ENCODE peak calls at places on chromosomes 6 and 20, in four cellular contexts. U is HCT116, V is testis, X is stomach. E is an unnamed sample.

GRCh38 chr20:54172856-54173652 is 732 bp downstream of the CYP24A1 start:
- DNase-seq in X (no peak), U (no peak), V (no peak), E (no peak)

GRCh38 chr6:12148841-12149240 is 136.7 kb downstream of the HIVEP1 start:
- DNase-seq in X (no peak), V (no peak), U (no peak), E (no peak)

GRCh38 chr20:26207237-26207966 is 510.7 kb upstream of the ZNF337 start:
- DNase-seq in V (no peak), U (no peak), X (no peak), E (no peak)

GRCh38 chr6:108029226-108029921 is 45.2 kb downstream of the OSTM1 start:
- DNase-seq in X (no peak), V (no peak), U (no peak), E (no peak)

GRCh38 chr20:63750807-63751470 is 11.4 kb downstream of the SLC2A4RG start:
- DNase-seq in X (no peak), V (no peak), U (no peak), E (no peak)

GRCh38 chr6:132969188-132969587 is 154.8 kb downstream of the RPS12 start:
- DNase-seq in X (no peak), U (no peak), V (no peak), E (no peak)

GRCh38 chr20:63223121-63223825 is 7.3 kb upstream of the YTHDF1 start:
- DNase-seq in V (peak; percentile 56), U (no peak), X (peak; percentile 47), E (peak; percentile 56)

GRCh38 chr6:7910654-7911344 is at the start of gene TXNDC5:
- DNase-seq in X (peak; percentile 84), V (peak; percentile 81), U (no peak), E (peak; percentile 81)

GRCh38 chr6:7671581-7671980 is 54.3 kb upstream of the BMP6 start:
- DNase-seq in U (no peak), X (no peak), V (no peak), E (no peak)

GRCh38 chr6:119566546-119567263 is 217.1 kb upstream of the MAN1A1 start:
- DNase-seq in X (no peak), V (peak; percentile 28), U (no peak), E (no peak)
- TF ChIP-seq POLR2A in X (no peak), V (no peak), U (no peak), E (no peak)

DNA sequence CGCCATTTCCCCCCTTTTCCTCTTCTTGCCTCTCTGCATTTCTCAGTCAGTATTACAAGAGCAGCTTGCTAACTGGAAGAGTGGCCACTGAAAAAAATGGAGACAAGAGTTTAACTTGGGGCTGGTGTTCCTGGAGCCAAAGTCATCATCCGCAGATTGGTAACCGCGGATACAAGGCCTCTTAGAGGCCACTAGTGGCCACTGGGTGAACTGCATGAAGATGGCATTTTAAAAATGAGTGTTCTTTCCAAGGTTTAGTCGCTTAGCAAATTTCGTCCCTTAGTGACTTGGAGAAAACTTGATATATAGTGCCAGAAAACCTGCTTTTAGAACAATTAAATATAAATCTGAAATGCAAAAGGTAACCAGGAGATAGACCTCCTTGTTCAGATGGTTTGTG is 4.8 kb downstream of the F13A1 start:
- DNase-seq in X (peak; percentile 41), V (peak; percentile 58), U (peak; percentile 52), E (peak; percentile 58)
- TF ChIP-seq CTCF in X (peak; percentile 78), V (no peak), U (peak; percentile 81), E (peak; percentile 71)

GRCh38 chr6:4778086-4778485 is 1.9 kb downstream of the CDYL start:
- DNase-seq in U (no peak), V (no peak), X (no peak), E (no peak)
- H3K4me3 ChIP-seq in U (peak overlapping the region; percentile 73), V (no peak overlapping the region), X (no peak overlapping the region), E (no peak overlapping the region)

DNA sequence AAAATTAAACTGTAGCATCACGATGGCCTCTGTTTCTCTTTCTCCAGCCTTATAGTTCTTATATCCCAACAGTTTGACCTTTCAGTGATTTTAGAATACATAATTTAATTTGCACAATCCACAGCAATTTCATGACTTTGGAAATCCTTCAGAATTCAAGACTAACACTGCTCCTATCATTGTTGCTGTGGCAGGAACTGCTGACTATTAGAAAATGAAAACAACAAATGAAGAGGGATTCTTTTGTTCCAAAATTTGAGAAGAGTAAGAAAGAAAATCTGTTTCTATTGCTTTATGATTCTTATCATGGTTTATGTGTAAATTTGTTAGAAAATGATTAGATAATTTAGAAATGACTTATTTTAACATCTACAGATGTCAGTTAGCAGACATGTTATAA is 604.0 kb upstream of the ADGRB3 start:
- DNase-seq in V (no peak), X (no peak), U (no peak), E (no peak)
- TF ChIP-seq POLR2A in V (no peak), X (no peak), U (no peak), E (no peak)

GRCh38 chr6:3888153-3888957 is 39.2 kb downstream of the FAM50B start:
- DNase-seq in V (no peak), X (peak; percentile 59), U (no peak), E (no peak)

GRCh38 chr6:3887150-3887700 is 38.1 kb downstream of the FAM50B start:
- DNase-seq in V (peak; percentile 41), X (no peak), U (no peak), E (no peak)

GRCh38 chr6:3884007-3884745 is 35.0 kb downstream of the FAM50B start:
- DNase-seq in V (no peak), X (no peak), U (no peak), E (peak; percentile 40)

GRCh38 chr6:3882865-3883264 is 33.7 kb downstream of the FAM50B start:
- DNase-seq in V (no peak), U (no peak), X (no peak), E (no peak)

DNA sequence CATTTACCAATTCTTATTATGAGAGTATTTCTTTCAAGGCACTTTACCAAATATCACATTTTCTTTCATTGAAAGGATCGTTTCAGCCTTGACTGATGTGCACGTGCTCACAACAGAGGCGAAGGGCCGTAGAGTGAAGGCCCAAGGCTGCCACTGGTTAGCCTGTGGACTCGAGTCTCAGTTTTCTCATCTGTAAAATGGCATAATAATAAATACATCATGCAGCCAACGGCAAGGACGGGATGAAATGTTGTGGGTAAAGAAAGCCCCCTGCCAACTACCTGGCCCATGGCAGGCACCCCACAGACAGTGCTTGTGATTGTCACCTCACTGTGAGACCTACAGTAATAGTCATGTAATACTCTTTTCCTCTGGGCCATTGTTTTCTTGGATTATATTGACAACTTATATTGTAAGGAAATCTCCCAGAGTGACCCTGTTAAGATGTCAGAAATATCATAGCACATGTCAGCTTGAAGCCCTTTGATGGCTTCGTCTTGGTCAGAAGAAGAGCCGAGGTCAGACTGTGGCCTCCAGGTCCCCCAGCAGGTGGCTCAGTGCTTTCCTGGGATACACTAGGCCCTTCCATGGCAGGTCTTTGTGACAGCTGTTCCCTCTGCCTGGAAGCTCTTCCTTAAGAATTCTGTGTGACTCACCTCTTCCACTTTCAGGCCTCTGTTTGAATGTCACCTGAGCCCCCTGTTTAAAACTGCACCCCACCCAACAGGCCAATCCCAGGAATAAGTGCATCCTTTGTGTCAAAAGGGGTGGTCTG is 36.3 kb downstream of the FAM50B start:
- DNase-seq in V (no peak), U (peak; percentile 1), X (no peak), E (peak; percentile 59)
- TF ChIP-seq CTCF in V (no peak), U (peak; percentile 40), X (peak; percentile 24), E (no peak)

GRCh38 chr6:80540700-80541099 is 434.2 kb downstream of the BCKDHB start:
- DNase-seq in U (no peak), V (no peak), X (no peak), E (no peak)

GRCh38 chr6:80531676-80532619 is 425.5 kb downstream of the BCKDHB start:
- DNase-seq in U (no peak), X (no peak), V (no peak), E (no peak)

GRCh38 chr6:80537321-80537972 is 431.0 kb downstream of the BCKDHB start:
- DNase-seq in V (no peak), X (no peak), U (no peak), E (no peak)

GRCh38 chr6:80541186-80541585 is 434.7 kb downstream of the BCKDHB start:
- DNase-seq in V (no peak), U (peak; percentile 69), X (no peak), E (no peak)

GRCh38 chr6:80535914-80536565 is 429.6 kb downstream of the BCKDHB start:
- DNase-seq in X (no peak), V (no peak), U (no peak), E (no peak)
- H3K4me3 ChIP-seq in X (no peak overlapping the region), V (no peak overlapping the region), U (no peak overlapping the region), E (no peak overlapping the region)

DNA sequence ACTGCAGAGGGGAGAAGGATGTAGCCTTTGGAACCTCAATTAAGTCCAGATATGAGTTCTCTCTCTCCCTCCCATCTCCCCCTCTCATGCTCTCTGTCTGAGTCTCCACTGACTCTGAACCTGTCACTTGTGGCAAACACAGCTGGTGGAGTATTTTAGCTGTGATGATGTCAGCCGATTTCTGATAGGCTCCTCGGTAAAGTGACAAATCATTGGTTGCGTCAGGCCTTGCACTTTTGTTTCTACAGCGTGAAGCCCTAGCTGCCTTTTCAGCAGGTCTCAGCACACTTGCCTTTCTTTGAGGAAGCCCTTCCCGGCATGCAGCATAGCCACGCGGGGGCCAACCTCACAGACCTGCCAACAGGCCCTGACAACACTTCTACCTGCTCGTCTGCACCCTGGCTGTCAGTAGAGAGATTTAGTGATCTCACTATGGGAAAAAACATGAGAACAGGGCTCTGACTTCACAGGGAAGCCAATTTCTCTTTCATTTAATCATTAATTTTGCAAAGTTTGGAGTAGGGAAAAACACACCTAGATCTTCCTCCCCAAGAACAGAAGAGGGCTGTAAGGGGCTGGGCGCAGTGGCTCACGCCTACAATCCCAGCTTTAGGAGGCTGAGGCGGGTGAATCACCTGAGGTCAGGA is 84.4 kb downstream of the GMPR start:
- DNase-seq in X (peak; percentile 49), U (no peak), V (peak; percentile 79), E (peak; percentile 39)
- TF ChIP-seq POLR2A in X (no peak), U (no peak), V (no peak), E (no peak)

GRCh38 chr6:129981598-129981997 is 36.8 kb upstream of the L3MBTL3 start:
- DNase-seq in X (no peak), U (peak; percentile 12), V (no peak), E (no peak)
- TF ChIP-seq CTCF in X (no peak), U (peak; percentile 30), V (no peak), E (no peak)

GRCh38 chr6:1527098-1527497 is 82.6 kb upstream of the FOXC1 start:
- DNase-seq in U (no peak), V (peak; percentile 75), X (no peak), E (no peak)

GRCh38 chr6:1525364-1526038 is 84.2 kb upstream of the FOXC1 start:
- DNase-seq in V (no peak), U (no peak), X (no peak), E (no peak)

GRCh38 chr6:1522779-1523178 is 86.9 kb upstream of the FOXC1 start:
- DNase-seq in V (no peak), U (no peak), X (no peak), E (no peak)

GRCh38 chr6:1526689-1527088 is 83.0 kb upstream of the FOXC1 start:
- DNase-seq in X (no peak), V (peak; percentile 31), U (no peak), E (peak; percentile 9)

DNA sequence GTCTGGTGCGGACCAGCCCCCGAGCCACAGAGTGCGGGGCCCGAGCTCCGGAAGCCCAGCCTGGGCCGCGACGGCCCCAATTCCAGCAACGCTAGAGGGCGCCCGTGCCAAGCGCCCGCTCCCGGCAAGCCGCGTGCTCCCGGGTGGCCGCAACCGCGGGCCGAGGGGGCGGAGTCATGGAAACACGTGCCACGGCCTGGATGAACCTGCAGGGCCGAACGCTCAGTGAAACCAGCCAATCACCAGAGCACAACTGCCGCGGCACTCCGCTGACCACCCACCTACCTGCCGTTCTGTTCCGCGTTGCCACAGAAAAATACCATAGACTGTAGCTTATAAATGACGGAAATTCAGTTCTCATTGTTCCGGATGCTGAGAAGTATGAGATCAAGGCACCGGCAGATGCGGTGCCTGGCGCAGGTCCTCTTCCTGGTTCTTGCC is 85.7 kb upstream of the FOXC1 start:
- DNase-seq in V (peak; percentile 84), U (peak; percentile 70), X (peak; percentile 29), E (peak; percentile 49)
- H3K4me3 ChIP-seq in V (peak overlapping the region; percentile 25), U (no peak overlapping the region), X (no peak overlapping the region), E (no peak overlapping the region)

GRCh38 chr6:136014454-136015421 is 163.2 kb downstream of the PDE7B start:
- DNase-seq in U (no peak), X (no peak), V (peak; percentile 45), E (no peak)
- TF ChIP-seq POLR2A in U (no peak), X (no peak), V (no peak), E (no peak)